ENCODE peak calls at places on chromosomes 6 and 20, in five cellular contexts. One of them, this sample, is unnamed.
A peak's percentile ranks its signal among the peaks of the same experiment; 100 is the strongest.

GRCh38 chr6:35385457-35386202 is 43.3 kb downstream of the PPARD start:
- DNase-seq in fibroblast of lung: peak; percentile 50
- DNase-seq in NCI-H2081: peak; percentile 27
- DNase-seq in NCI-H2227 treated with DMSO at 0.1 percent for 48 hours: peak; percentile 29
- DNase-seq in HTR-8/SVneo: no peak
- DNase-seq in this sample: peak; percentile 17

GRCh38 chr6:131400054-131400781 is 172.8 kb upstream of the ARG1 start:
- DNase-seq in fibroblast of lung: peak; percentile 83
- DNase-seq in NCI-H2081: no peak
- DNase-seq in NCI-H2227 treated with DMSO at 0.1 percent for 48 hours: no peak
- DNase-seq in HTR-8/SVneo: peak; percentile 35
- DNase-seq in this sample: peak; percentile 88

GRCh38 chr6:24899647-24900325 is 36.0 kb downstream of the RIPOR2 start:
- DNase-seq in fibroblast of lung: no peak
- DNase-seq in NCI-H2081: no peak
- DNase-seq in NCI-H2227 treated with DMSO at 0.1 percent for 48 hours: no peak
- DNase-seq in HTR-8/SVneo: no peak
- DNase-seq in this sample: no peak

GRCh38 chr20:49573900-49574416 is 6.0 kb upstream of the PTGIS start:
- DNase-seq in fibroblast of lung: no peak
- DNase-seq in NCI-H2081: no peak
- DNase-seq in NCI-H2227 treated with DMSO at 0.1 percent for 48 hours: no peak
- DNase-seq in HTR-8/SVneo: no peak
- DNase-seq in this sample: peak; percentile 45

GRCh38 chr20:38870733-38871559 is 55.3 kb upstream of the FAM83D start:
- DNase-seq in fibroblast of lung: no peak
- DNase-seq in NCI-H2081: no peak
- DNase-seq in NCI-H2227 treated with DMSO at 0.1 percent for 48 hours: no peak
- DNase-seq in HTR-8/SVneo: no peak
- DNase-seq in this sample: peak; percentile 72

GRCh38 chr20:23042270-23042669 is 7.2 kb downstream of the SSTR4 start:
- DNase-seq in fibroblast of lung: no peak
- DNase-seq in NCI-H2081: no peak
- DNase-seq in NCI-H2227 treated with DMSO at 0.1 percent for 48 hours: no peak
- DNase-seq in HTR-8/SVneo: no peak
- DNase-seq in this sample: no peak

GRCh38 chr20:48421547-48421946 is 406.3 kb downstream of the PREX1 start:
- DNase-seq in fibroblast of lung: no peak
- DNase-seq in NCI-H2081: no peak
- DNase-seq in NCI-H2227 treated with DMSO at 0.1 percent for 48 hours: no peak
- DNase-seq in HTR-8/SVneo: no peak
- DNase-seq in this sample: no peak

GRCh38 chr6:491233-491632 is 99.7 kb downstream of the IRF4 start:
- DNase-seq in fibroblast of lung: peak; percentile 11
- DNase-seq in NCI-H2081: no peak
- DNase-seq in NCI-H2227 treated with DMSO at 0.1 percent for 48 hours: no peak
- DNase-seq in HTR-8/SVneo: no peak
- DNase-seq in this sample: no peak

GRCh38 chr20:61954276-61955021 is 111.2 kb downstream of the TAF4 start:
- DNase-seq in fibroblast of lung: no peak
- DNase-seq in NCI-H2081: peak; percentile 87
- DNase-seq in NCI-H2227 treated with DMSO at 0.1 percent for 48 hours: no peak
- DNase-seq in HTR-8/SVneo: no peak
- DNase-seq in this sample: no peak

GRCh38 chr6:146868671-146869209 is 270.0 kb downstream of the ADGB start:
- DNase-seq in fibroblast of lung: peak; percentile 11
- DNase-seq in NCI-H2081: no peak
- DNase-seq in NCI-H2227 treated with DMSO at 0.1 percent for 48 hours: no peak
- DNase-seq in HTR-8/SVneo: no peak
- DNase-seq in this sample: no peak

GRCh38 chr20:7094438-7094997 is 327.0 kb downstream of the BMP2 start:
- DNase-seq in fibroblast of lung: peak; percentile 38
- DNase-seq in NCI-H2081: peak; percentile 82
- DNase-seq in NCI-H2227 treated with DMSO at 0.1 percent for 48 hours: no peak
- DNase-seq in HTR-8/SVneo: no peak
- DNase-seq in this sample: peak; percentile 29

GRCh38 chr6:127459231-127459641 is at the start of gene KIAA0408:
- DNase-seq in fibroblast of lung: peak; percentile 82
- DNase-seq in NCI-H2081: no peak
- DNase-seq in NCI-H2227 treated with DMSO at 0.1 percent for 48 hours: peak; percentile 54
- DNase-seq in HTR-8/SVneo: no peak
- DNase-seq in this sample: peak; percentile 42

GRCh38 chr6:138307816-138308727 is 69.6 kb upstream of the SMIM28 start:
- DNase-seq in fibroblast of lung: no peak
- DNase-seq in NCI-H2081: no peak
- DNase-seq in NCI-H2227 treated with DMSO at 0.1 percent for 48 hours: no peak
- DNase-seq in HTR-8/SVneo: no peak
- DNase-seq in this sample: peak; percentile 25

GRCh38 chr20:32482251-32483220 is 102.6 kb downstream of the NOL4L start:
- DNase-seq in fibroblast of lung: no peak
- DNase-seq in NCI-H2081: no peak
- DNase-seq in NCI-H2227 treated with DMSO at 0.1 percent for 48 hours: no peak
- DNase-seq in HTR-8/SVneo: no peak
- DNase-seq in this sample: peak; percentile 58

GRCh38 chr6:54094837-54095236 is 16.4 kb upstream of the MLIP start:
- DNase-seq in fibroblast of lung: peak; percentile 9
- DNase-seq in NCI-H2081: no peak
- DNase-seq in NCI-H2227 treated with DMSO at 0.1 percent for 48 hours: no peak
- DNase-seq in HTR-8/SVneo: no peak
- DNase-seq in this sample: no peak

GRCh38 chr20:60718743-60719142 is 533.3 kb upstream of the CDH4 start:
- DNase-seq in fibroblast of lung: no peak
- DNase-seq in NCI-H2081: no peak
- DNase-seq in NCI-H2227 treated with DMSO at 0.1 percent for 48 hours: no peak
- DNase-seq in HTR-8/SVneo: no peak
- DNase-seq in this sample: peak; percentile 6

GRCh38 chr6:145206247-145206907 is 528.9 kb downstream of the EPM2A start:
- DNase-seq in fibroblast of lung: peak; percentile 38
- DNase-seq in NCI-H2081: no peak
- DNase-seq in NCI-H2227 treated with DMSO at 0.1 percent for 48 hours: no peak
- DNase-seq in HTR-8/SVneo: no peak
- DNase-seq in this sample: peak; percentile 41

This sample was measured in ELR.